ENCODE peak calls at places on chromosomes 2 and 18, in six cellular contexts. N, R, X, F, Y and B are unnamed samples.

GRCh38 chr2:222057249-222058073 is 241.3 kb downstream of the PAX3 start:
- DNase-seq in N (no peak), R (no peak), X (peak), F (no peak), Y (no peak), B (no peak)

GRCh38 chr2:217884985-217885384 is 117.8 kb downstream of the TNS1 start:
- DNase-seq in N (no peak), R (no peak), X (no peak), F (no peak), Y (no peak), B (no peak)

GRCh38 chr2:199455533-199456382 is 2.0 kb downstream of the SATB2 start:
- DNase-seq in N (no peak), R (no peak), X (peak), F (no peak), Y (no peak), B (no peak)

GRCh38 chr2:109453596-109453995 is 160.2 kb downstream of the SEPTIN10 start:
- DNase-seq in N (no peak), R (no peak), X (no peak), F (no peak), Y (no peak), B (no peak)

GRCh38 chr18:12991839-12992216 is 666 bp downstream of the CEP192 start:
- DNase-seq in N (no peak), R (no peak), X (no peak), F (no peak), Y (no peak), B (no peak)

GRCh38 chr2:205775091-205775876 is 93.0 kb downstream of the NRP2 start:
- DNase-seq in N (no peak), R (no peak), X (peak), F (no peak), Y (no peak), B (no peak)

GRCh38 chr2:10028988-10029874 is 14.1 kb upstream of the KLF11 start:
- DNase-seq in N (no peak), R (peak), X (peak), F (no peak), Y (peak), B (peak)

GRCh38 chr2:214808961-214809750 is at the start of gene BARD1:
- DNase-seq in N (no peak), R (peak), X (peak), F (peak), Y (peak), B (peak)

GRCh38 chr2:196167666-196168065 is 3.7 kb downstream of the STK17B start:
- DNase-seq in N (no peak), R (no peak), X (no peak), F (no peak), Y (no peak), B (no peak)

GRCh38 chr2:24400207-24400907 is 40.0 kb upstream of the ITSN2 start:
- DNase-seq in N (no peak), R (no peak), X (peak), F (no peak), Y (no peak), B (no peak)

GRCh38 chr2:9897331-9897737 is 54.1 kb downstream of the TAF1B start:
- DNase-seq in N (no peak), R (no peak), X (no peak), F (peak), Y (peak), B (no peak)

GRCh38 chr18:31954349-31954748 is 11.4 kb upstream of the TRAPPC8 start:
- DNase-seq in N (no peak), R (no peak), X (peak), F (no peak), Y (no peak), B (no peak)

GRCh38 chr2:161418715-161419337 is 2.7 kb downstream of the TBR1 start:
- DNase-seq in N (no peak), R (no peak), X (no peak), F (no peak), Y (no peak), B (no peak)

GRCh38 chr2:101653469-101653868 is 44.0 kb upstream of the MAP4K4 start:
- DNase-seq in N (no peak), R (no peak), X (peak), F (no peak), Y (no peak), B (no peak)

GRCh38 chr18:2154278-2154677 is 417.0 kb downstream of the METTL4 start:
- DNase-seq in N (no peak), R (no peak), X (no peak), F (no peak), Y (no peak), B (no peak)

GRCh38 chr2:70081221-70081620 is 6.1 kb upstream of the PCBP1 start:
- DNase-seq in N (no peak), R (no peak), X (no peak), F (no peak), Y (no peak), B (no peak)

GRCh38 chr18:57983472-57983871 is 60.6 kb upstream of the NEDD4L start:
- DNase-seq in N (no peak), R (no peak), X (no peak), F (no peak), Y (no peak), B (no peak)

GRCh38 chr2:127193948-127194267 is 26.2 kb downstream of the CYP27C1 start:
- DNase-seq in N (no peak), R (no peak), X (no peak), F (no peak), Y (no peak), B (no peak)

GRCh38 chr2:179677148-179677688 is 184.2 kb downstream of the ZNF385B start:
- DNase-seq in N (no peak), R (no peak), X (peak), F (no peak), Y (no peak), B (no peak)

GRCh38 chr2:126946323-126947089 is 47.8 kb downstream of the TEX51 start:
- DNase-seq in N (no peak), R (no peak), X (no peak), F (no peak), Y (no peak), B (no peak)

GRCh38 chr2:121479882-121480522 is 50.7 kb upstream of the RNU4ATAC start:
- DNase-seq in N (no peak), R (no peak), X (peak), F (no peak), Y (no peak), B (no peak)

GRCh38 chr2:218802595-218802994 is 20.6 kb downstream of the CYP27A1 start:
- DNase-seq in N (no peak), R (no peak), X (no peak), F (no peak), Y (no peak), B (no peak)

GRCh38 chr2:122412360-122412759 is 656.9 kb downstream of the TSN start:
- DNase-seq in N (no peak), R (no peak), X (peak), F (no peak), Y (no peak), B (no peak)

GRCh38 chr2:225465827-225466226 is 66.3 kb downstream of the NYAP2 start:
- DNase-seq in N (peak), R (no peak), X (no peak), F (no peak), Y (no peak), B (no peak)

GRCh38 chr18:55777666-55778304 is 189.8 kb upstream of the TCF4 start:
- DNase-seq in N (no peak), R (no peak), X (no peak), F (no peak), Y (no peak), B (no peak)

GRCh38 chr18:77822552-77823138 is 573.0 kb downstream of the GALR1 start:
- DNase-seq in N (no peak), R (no peak), X (no peak), F (no peak), Y (no peak), B (no peak)

GRCh38 chr2:189276277-189276676 is 96.7 kb upstream of the COL5A2 start:
- DNase-seq in N (no peak), R (no peak), X (no peak), F (no peak), Y (no peak), B (no peak)

GRCh38 chr18:69705987-69706386 is 241.7 kb downstream of the CD226 start:
- DNase-seq in N (peak), R (no peak), X (no peak), F (no peak), Y (no peak), B (no peak)

GRCh38 chr18:74976331-74976909 is 232.5 kb downstream of the PTGR3 start:
- DNase-seq in N (no peak), R (no peak), X (peak), F (no peak), Y (no peak), B (no peak)